ENCODE peak calls at places on chromosomes 5 and 9, in six cellular contexts. One of them, this sample, is unnamed.

GRCh38 chr9:130689937-130690700 is 3.5 kb upstream of the EXOSC2 start:
- DNase-seq in mammary epithelial cell: peak; percentile 98
- DNase-seq in Calu3: peak; percentile 74
- DNase-seq in cardiac fibroblast: peak; percentile 96
- DNase-seq in activated naive CD4-positive, alpha-beta T cell: no peak
- DNase-seq in aorta: no peak
- DNase-seq in this sample: peak; percentile 98

GRCh38 chr9:23644326-23644725 is 181.7 kb downstream of the ELAVL2 start:
- DNase-seq in mammary epithelial cell: no peak
- DNase-seq in Calu3: no peak
- DNase-seq in cardiac fibroblast: no peak
- DNase-seq in activated naive CD4-positive, alpha-beta T cell: no peak
- DNase-seq in aorta: no peak
- DNase-seq in this sample: no peak

GRCh38 chr9:110875275-110875674 is 163.0 kb downstream of the LPAR1 start:
- DNase-seq in mammary epithelial cell: no peak
- DNase-seq in Calu3: no peak
- DNase-seq in cardiac fibroblast: no peak
- DNase-seq in activated naive CD4-positive, alpha-beta T cell: no peak
- DNase-seq in aorta: no peak
- DNase-seq in this sample: no peak

GRCh38 chr9:134366223-134367031 is 40.2 kb downstream of the RXRA start:
- DNase-seq in mammary epithelial cell: peak; percentile 58
- DNase-seq in Calu3: peak; percentile 59
- DNase-seq in cardiac fibroblast: peak; percentile 91
- DNase-seq in activated naive CD4-positive, alpha-beta T cell: no peak
- DNase-seq in aorta: peak; percentile 95
- DNase-seq in this sample: peak; percentile 89

GRCh38 chr9:97531750-97532383 is 30.4 kb downstream of the TMOD1 start:
- DNase-seq in mammary epithelial cell: no peak
- DNase-seq in Calu3: no peak
- DNase-seq in cardiac fibroblast: no peak
- DNase-seq in activated naive CD4-positive, alpha-beta T cell: no peak
- DNase-seq in aorta: no peak
- DNase-seq in this sample: no peak

GRCh38 chr5:2326603-2327002 is 424.9 kb downstream of the IRX2 start:
- DNase-seq in mammary epithelial cell: no peak
- DNase-seq in Calu3: no peak
- DNase-seq in cardiac fibroblast: no peak
- DNase-seq in activated naive CD4-positive, alpha-beta T cell: no peak
- DNase-seq in aorta: no peak
- DNase-seq in this sample: no peak

GRCh38 chr5:115838885-115839518 is 2.4 kb downstream of the ATG12 start:
- DNase-seq in mammary epithelial cell: peak; percentile 48
- DNase-seq in Calu3: no peak
- DNase-seq in cardiac fibroblast: peak; percentile 70
- DNase-seq in activated naive CD4-positive, alpha-beta T cell: no peak
- DNase-seq in aorta: no peak
- DNase-seq in this sample: peak; percentile 57

GRCh38 chr9:123710299-123710698 is 219.6 kb downstream of the DENND1A start:
- DNase-seq in mammary epithelial cell: peak; percentile 70
- DNase-seq in Calu3: no peak
- DNase-seq in cardiac fibroblast: peak; percentile 79
- DNase-seq in activated naive CD4-positive, alpha-beta T cell: no peak
- DNase-seq in aorta: no peak
- DNase-seq in this sample: peak; percentile 48

GRCh38 chr5:122870219-122870856 is 24.9 kb downstream of the SNX24 start:
- DNase-seq in mammary epithelial cell: no peak
- DNase-seq in Calu3: no peak
- DNase-seq in cardiac fibroblast: peak; percentile 43
- DNase-seq in activated naive CD4-positive, alpha-beta T cell: no peak
- DNase-seq in aorta: no peak
- DNase-seq in this sample: peak; percentile 38

GRCh38 chr5:103119067-103119764 is 722 bp downstream of the GIN1 start:
- DNase-seq in mammary epithelial cell: no peak
- DNase-seq in Calu3: no peak
- DNase-seq in cardiac fibroblast: peak; percentile 39
- DNase-seq in activated naive CD4-positive, alpha-beta T cell: no peak
- DNase-seq in aorta: no peak
- DNase-seq in this sample: peak; percentile 4